ENCODE peak calls at places on chromosomes 11 and 22, in five cellular contexts. B is esophagus squamous epithelium, S is body of pancreas, R is thyroid gland, G is breast epithelium. J is an unnamed sample.

GRCh38 chr11:12042215-12042676 is 33.8 kb upstream of the DKK3 start:
- DNase-seq in S (no peak), B (no peak), R (no peak), G (no peak), J (no peak)

GRCh38 chr11:61602775-61603569 is 22.1 kb upstream of the SYT7 start:
- DNase-seq in R (peak; percentile 77), G (peak; percentile 58), S (peak; percentile 81), B (no peak), J (peak; percentile 90)

GRCh38 chr11:135037828-135038227 is 625.8 kb upstream of the B3GAT1 start:
- DNase-seq in G (no peak), B (no peak), R (no peak), S (no peak), J (no peak)

GRCh38 chr22:50191041-50191740 is 5.5 kb downstream of the TRABD start:
- DNase-seq in R (no peak), S (peak; percentile 71), B (peak; percentile 56), G (no peak), J (no peak)

GRCh38 chr22:29480512-29481264 is 670 bp downstream of the NEFH start:
- DNase-seq in S (peak; percentile 20), R (peak; percentile 10), B (no peak), G (no peak), J (no peak)

GRCh38 chr11:84922836-84923235 is 704.3 kb downstream of the DLG2 start:
- DNase-seq in B (no peak), G (no peak), R (peak; percentile 8), S (no peak), J (no peak)

GRCh38 chr11:35981581-35981980 is 37.7 kb downstream of the LDLRAD3 start:
- DNase-seq in S (no peak), R (no peak), B (no peak), G (no peak), J (peak; percentile 26)

GRCh38 chr22:25111579-25112517 is 87.8 kb upstream of the CRYBB3 start:
- DNase-seq in G (peak; percentile 61), S (peak; percentile 71), B (no peak), R (peak; percentile 97), J (no peak)

GRCh38 chr11:2137202-2138071 is 1.8 kb downstream of the IGF2 start:
- DNase-seq in G (peak; percentile 37), R (peak; percentile 48), B (no peak), S (peak; percentile 46), J (peak; percentile 71)

GRCh38 chr11:95917188-95918036 is 6.5 kb downstream of the MTMR2 start:
- DNase-seq in R (no peak), S (no peak), G (no peak), B (no peak), J (no peak)

GRCh38 chr11:80320765-80321164 is 879.9 kb upstream of the TENM4 start:
- DNase-seq in S (no peak), G (no peak), B (no peak), R (no peak), J (no peak)

GRCh38 chr11:45052361-45052760 is 94.1 kb upstream of the PRDM11 start:
- DNase-seq in G (no peak), R (no peak), B (no peak), S (no peak), J (no peak)

GRCh38 chr22:46518542-46519325 is 18.7 kb downstream of the CELSR1 start:
- DNase-seq in S (no peak), G (no peak), B (no peak), R (no peak), J (no peak)

DNA sequence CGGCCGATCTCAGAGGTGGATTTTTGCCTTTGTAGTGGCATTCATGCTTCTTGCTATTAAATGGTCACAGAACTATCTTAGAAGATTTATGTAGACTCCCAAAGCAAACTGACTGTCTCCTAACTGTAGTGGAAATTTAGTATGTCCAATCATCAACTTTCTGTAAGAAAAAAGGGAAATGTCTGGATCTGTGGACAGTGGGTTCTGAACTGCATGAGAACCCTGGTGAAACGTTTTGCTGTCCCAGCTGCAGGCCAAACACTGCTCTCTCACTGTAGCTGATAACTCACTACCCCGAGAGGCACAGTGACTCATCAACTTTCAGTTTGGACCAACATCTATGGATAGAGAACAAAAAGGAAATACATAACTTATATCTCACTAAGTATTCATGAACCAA is 387.1 kb downstream of the SOX6 start:
- DNase-seq in G (no peak), R (peak; percentile 60), B (no peak), S (peak; percentile 81), J (peak; percentile 29)
- TF ChIP-seq POLR2A in G (no peak), R (no peak), B (no peak), S (peak; percentile 21), J (no peak)

DNA sequence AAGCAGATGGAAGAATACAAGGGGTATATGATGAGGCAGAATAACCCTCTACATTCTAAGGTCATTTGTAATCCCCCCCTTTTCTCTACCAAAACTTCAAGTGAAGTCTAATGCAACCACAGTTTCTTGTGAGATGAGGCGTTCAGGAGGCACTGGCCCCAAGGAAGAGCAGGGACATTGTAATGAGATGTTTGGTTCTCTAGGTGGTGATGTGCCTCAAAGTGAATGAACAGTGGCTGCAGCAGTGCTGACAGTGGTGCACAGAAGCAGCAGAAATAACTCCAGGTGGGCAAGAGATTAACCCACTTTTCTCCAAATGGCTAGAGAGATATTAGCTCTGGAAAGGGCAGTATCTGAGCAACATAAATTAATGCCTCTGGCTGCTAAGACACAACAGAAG is 33.8 kb downstream of the PDGFD start:
- DNase-seq in R (no peak), B (no peak), S (no peak), G (no peak), J (no peak)
- TF ChIP-seq CTCF in R (no peak), B (no peak), S (no peak), G (no peak), J (no peak)

GRCh38 chr11:125022551-125022950 is 40.6 kb upstream of the SLC37A2 start:
- DNase-seq in B (no peak), S (no peak), G (no peak), R (no peak), J (no peak)
- H3K4me1 ChIP-seq in B (no peaks in the 10 kb centered on the region), S (peaks cover 20% of the 10 kb centered on the region), G (no peaks in the 10 kb centered on the region), R (no peaks in the 10 kb centered on the region), J (no peaks in the 10 kb centered on the region)

GRCh38 chr22:42994276-42994916 is 20.6 kb downstream of the PACSIN2 start:
- DNase-seq in G (no peak), R (no peak), B (no peak), S (no peak), J (no peak)

GRCh38 chr22:42992886-42993479 is 22.0 kb downstream of the PACSIN2 start:
- DNase-seq in B (no peak), G (no peak), R (peak; percentile 36), S (no peak), J (no peak)

GRCh38 chr22:42993651-42994275 is 21.2 kb downstream of the PACSIN2 start:
- DNase-seq in S (peak; percentile 31), R (no peak), G (no peak), B (no peak), J (no peak)

GRCh38 chr22:42996646-42997365 is 18.1 kb downstream of the PACSIN2 start:
- DNase-seq in S (peak; percentile 71), B (no peak), R (no peak), G (no peak), J (peak; percentile 45)

DNA sequence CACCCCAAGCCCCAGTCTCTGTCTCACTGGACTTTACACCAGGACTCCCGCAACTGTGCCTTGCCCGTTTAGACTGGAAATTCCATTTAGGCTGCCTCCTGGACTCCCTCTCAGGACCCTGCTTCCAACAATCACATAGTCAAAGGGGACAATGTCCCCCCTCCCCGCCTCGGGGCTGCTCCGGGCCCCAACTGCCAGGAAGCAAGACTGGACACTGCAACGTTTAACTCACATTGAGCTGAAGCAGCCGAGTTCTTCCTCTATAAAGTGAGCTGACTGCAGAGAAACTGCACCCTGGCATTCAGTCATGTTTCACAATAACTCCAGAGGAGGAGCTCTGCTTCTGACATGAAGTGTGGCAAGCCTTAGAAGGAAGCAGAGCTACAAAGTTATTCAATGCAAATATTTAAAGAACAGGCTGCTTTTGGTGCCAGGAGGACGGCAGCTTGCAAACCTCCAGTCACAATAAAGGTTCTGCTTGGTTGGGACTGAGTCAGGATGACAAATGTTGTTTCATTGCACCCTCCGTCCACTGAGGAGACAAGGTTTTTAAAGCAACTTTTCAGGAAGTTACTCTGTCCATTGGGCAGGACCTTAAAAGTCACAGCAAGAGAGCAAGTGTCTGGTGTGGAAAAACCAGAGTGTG is 19.9 kb downstream of the PACSIN2 start:
- DNase-seq in B (no peak), S (peak; percentile 94), R (peak; percentile 79), G (peak; percentile 83), J (peak; percentile 46)
- TF ChIP-seq POLR2A in B (peak; percentile 58), S (peak; percentile 81), R (peak; percentile 95), G (peak; percentile 13), J (peak; percentile 17)

GRCh38 chr11:78349114-78349513 is 68.5 kb downstream of the GAB2 start:
- DNase-seq in S (no peak), G (no peak), B (no peak), R (no peak), J (no peak)
- TF ChIP-seq CTCF in S (no peak), G (no peak), B (no peak), R (no peak), J (no peak)